ENCODE peak calls at places on chromosomes 13 and 19, in seven cellular contexts. E is left kidney, L is SK-N-DZ, F is breast epithelium, X is right cardiac atrium, O is foreskin fibroblast, B is kidney epithelial cell. C is an unnamed sample.

GRCh38 chr19:16064209-16064889 is 11.9 kb upstream of the TPM4 start:
- DNase-seq in E (no peak), L (no peak), F (no peak), X (no peak), O (no peak), B (no peak), C (no peak)

GRCh38 chr13:111372651-111373425 is 52.4 kb downstream of the TEX29 start:
- DNase-seq in E (no peak), L (no peak), F (no peak), X (no peak), O (no peak), B (no peak), C (no peak)

GRCh38 chr13:36673838-36674326 is at the start of gene SERTM1:
- DNase-seq in E (peak; percentile 89), L (peak; percentile 80), F (no peak), X (peak; percentile 11), O (peak; percentile 41), B (no peak), C (peak; percentile 57)

GRCh38 chr13:104993708-104994107 is 1541.8 kb downstream of the EFNB2 start:
- DNase-seq in E (no peak), L (no peak), F (no peak), X (no peak), O (no peak), B (no peak), C (no peak)

GRCh38 chr19:2077833-2078619 is 18.1 kb downstream of the MOB3A start:
- DNase-seq in E (no peak), L (no peak), F (no peak), X (no peak), O (no peak), B (no peak), C (no peak)

GRCh38 chr13:83449666-83450395 is 432.4 kb downstream of the SLITRK1 start:
- DNase-seq in E (no peak), L (no peak), F (no peak), X (no peak), O (peak; percentile 77), B (no peak), C (no peak)

GRCh38 chr13:56424246-56424645 is 716.5 kb upstream of the PRR20A start:
- DNase-seq in E (no peak), L (no peak), F (no peak), X (no peak), O (no peak), B (no peak), C (no peak)

GRCh38 chr19:39704181-39705044 is at the start of gene LGALS14:
- DNase-seq in E (peak; percentile 84), L (no peak), F (no peak), X (no peak), O (no peak), B (no peak), C (no peak)

GRCh38 chr19:17107546-17108452 is 32.2 kb downstream of the MYO9B start:
- DNase-seq in E (peak; percentile 76), L (no peak), F (peak; percentile 90), X (peak; percentile 97), O (peak; percentile 100), B (peak; percentile 84), C (peak; percentile 83)

GRCh38 chr13:83350569-83350968 is 531.7 kb downstream of the SLITRK1 start:
- DNase-seq in E (no peak), L (no peak), F (no peak), X (no peak), O (peak; percentile 77), B (no peak), C (no peak)

GRCh38 chr13:46119883-46120614 is 15.2 kb upstream of the CPB2 start:
- DNase-seq in E (no peak), L (peak; percentile 10), F (no peak), X (no peak), O (peak; percentile 30), B (peak; percentile 49), C (no peak)

C was measured in Right ventricle myocardium superior.